ENCODE peak calls at places on chromosomes 7 and 10, in six cellular contexts. G is fibroblast of lung, Q is right cardiac atrium, M is mucosa of descending colon, R is tibial artery, H is PC-9. K is an unnamed sample. For H3K9me3, the result is how much of the 10 kb centered on the place peaks cover.

GRCh38 chr10:87500646-87501048 is 4.0 kb upstream of the MINPP1 start:
- DNase-seq in R (no peak), G (peak), Q (no peak), H (no peak), M (no peak), K (no peak)

GRCh38 chr7:39582536-39582935 is 16.3 kb downstream of the YAE1 start:
- DNase-seq in M (no peak), G (no peak), R (no peak), H (no peak), Q (no peak), K (no peak)

GRCh38 chr7:78912781-78913180 is 540.7 kb downstream of the MAGI2 start:
- DNase-seq in M (no peak), R (no peak), H (no peak), G (peak), Q (no peak), K (no peak)

GRCh38 chr7:868189-868486 is 8.2 kb upstream of the GET4 start:
- DNase-seq in R (no peak), G (no peak), H (no peak), Q (peak), M (no peak), K (peak)

GRCh38 chr7:116776610-116777289 is 85.6 kb upstream of the CAPZA2 start:
- DNase-seq in H (peak), G (peak), M (no peak), R (no peak), Q (no peak), K (no peak)

GRCh38 chr7:105837765-105838241 is 38.6 kb downstream of the ATXN7L1 start:
- DNase-seq in M (no peak), R (no peak), G (no peak), H (no peak), Q (peak), K (no peak)

GRCh38 chr7:51227861-51228260 is 88.7 kb downstream of the COBL start:
- DNase-seq in G (no peak), M (no peak), Q (no peak), R (no peak), H (no peak), K (no peak)

GRCh38 chr7:80869821-80870751 is 48.8 kb downstream of the SEMA3C start:
- DNase-seq in R (no peak), H (no peak), Q (no peak), M (no peak), G (no peak), K (no peak)

GRCh38 chr10:116988311-116988710 is 16.7 kb downstream of the SHTN1 start:
- DNase-seq in M (no peak), H (no peak), R (no peak), Q (no peak), G (no peak), K (no peak)

GRCh38 chr10:80462277-80462985 is 8.3 kb downstream of the TSPAN14 start:
- DNase-seq in G (peak), M (no peak), H (no peak), R (peak), Q (peak), K (no peak)

GRCh38 chr7:66617295-66617694 is 11.4 kb upstream of the KCTD7 start:
- DNase-seq in H (no peak), G (no peak), M (no peak), R (no peak), Q (no peak), K (no peak)

GRCh38 chr7:64996305-64996704 is 5.5 kb upstream of the ZNF117 start:
- DNase-seq in M (no peak), G (no peak), H (no peak), R (no peak), Q (no peak), K (no peak)

GRCh38 chr7:64998865-64999164 is 7.7 kb downstream of the ERV3-1 start:
- DNase-seq in Q (no peak), G (no peak), H (no peak), M (no peak), R (no peak), K (no peak)

GRCh38 chr7:64997164-64997908 is 6.5 kb upstream of the ZNF117 start:
- DNase-seq in M (no peak), G (no peak), R (no peak), Q (no peak), H (no peak), K (no peak)

GRCh38 chr7:64999165-65000004 is 7.1 kb downstream of the ERV3-1 start:
- DNase-seq in M (no peak), R (peak), Q (no peak), G (peak), H (peak), K (peak)

GRCh38 chr7:64997927-64998391 is 7.1 kb upstream of the ZNF117 start:
- DNase-seq in Q (no peak), M (no peak), R (no peak), G (peak), H (peak), K (no peak)
- H3K9me3 ChIP-seq in Q (under half), M (half or more), R (under half), G (under half), H (half or more), K (half or more)

GRCh38 chr7:158276414-158277218 is 311.0 kb downstream of the PTPRN2 start:
- DNase-seq in R (no peak), Q (no peak), M (no peak), G (no peak), H (no peak), K (peak)

GRCh38 chr7:158275711-158276413 is 311.8 kb downstream of the PTPRN2 start:
- DNase-seq in M (no peak), G (no peak), Q (no peak), R (no peak), H (no peak), K (peak)

GRCh38 chr7:158274404-158274811 is 313.2 kb downstream of the PTPRN2 start:
- DNase-seq in R (peak), G (no peak), M (no peak), Q (no peak), H (no peak), K (peak)

GRCh38 chr7:158273138-158273651 is 314.4 kb downstream of the PTPRN2 start:
- DNase-seq in G (no peak), H (no peak), M (no peak), R (peak), Q (no peak), K (peak)

DNA sequence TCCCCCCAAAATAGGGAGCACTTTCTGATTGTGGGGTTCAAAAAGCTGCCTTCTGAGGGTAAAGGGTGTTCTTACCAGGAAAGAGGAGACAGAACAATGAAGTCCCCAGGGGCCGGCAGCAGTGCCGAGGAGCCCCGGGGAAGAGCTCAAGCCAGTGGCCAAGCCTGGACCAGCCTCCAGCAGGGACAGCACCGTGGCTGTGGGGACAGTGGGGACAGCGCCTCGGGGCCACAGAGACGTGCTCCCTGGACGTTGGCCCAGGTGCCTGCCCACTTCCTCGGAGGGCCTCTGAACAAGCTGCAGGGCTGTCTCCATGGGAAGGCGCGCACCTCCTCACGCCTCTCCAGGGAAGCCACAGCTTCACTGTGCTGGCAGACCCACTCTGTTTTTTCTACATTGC is 312.6 kb downstream of the PTPRN2 start:
- DNase-seq in Q (no peak), M (no peak), H (no peak), R (peak), G (no peak), K (peak)
- H3K9me3 ChIP-seq in Q (under half), M (under half), H (under half), R (under half), G (under half), K (under half)

DNA sequence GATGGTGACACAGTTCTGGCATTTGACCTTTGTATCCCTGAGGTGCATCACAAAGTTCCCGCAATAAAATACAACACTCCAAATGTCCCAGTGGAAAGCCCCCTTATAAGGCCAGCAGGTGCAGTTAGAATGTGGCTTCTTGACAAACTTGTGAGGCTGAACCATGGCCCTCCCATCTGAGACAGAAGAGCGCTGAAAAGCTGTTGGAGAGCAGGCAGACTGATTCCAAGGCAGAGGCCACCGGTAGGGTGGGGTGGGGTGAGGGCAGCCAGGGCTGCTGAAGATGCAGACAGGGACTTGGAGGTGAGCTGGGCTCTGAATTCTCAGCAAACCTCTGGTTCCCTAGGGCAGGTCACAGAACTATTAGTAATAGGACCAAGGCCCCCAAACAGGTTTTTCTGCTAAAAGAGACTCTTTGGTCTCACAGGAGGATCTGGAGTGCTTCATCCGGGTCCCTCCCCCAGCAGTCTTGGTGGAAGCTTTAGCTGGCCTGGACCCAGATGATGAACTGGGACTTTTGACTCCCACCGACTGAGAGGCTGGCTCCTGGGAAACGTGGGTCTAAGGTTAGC is 15.6 kb upstream of the CHST3 start:
- DNase-seq in M (no peak), R (no peak), Q (no peak), H (peak), G (no peak), K (no peak)
- H3K9me3 ChIP-seq in M (half or more), R (under half), Q (under half), H (under half), G (under half), K (under half)

DNA sequence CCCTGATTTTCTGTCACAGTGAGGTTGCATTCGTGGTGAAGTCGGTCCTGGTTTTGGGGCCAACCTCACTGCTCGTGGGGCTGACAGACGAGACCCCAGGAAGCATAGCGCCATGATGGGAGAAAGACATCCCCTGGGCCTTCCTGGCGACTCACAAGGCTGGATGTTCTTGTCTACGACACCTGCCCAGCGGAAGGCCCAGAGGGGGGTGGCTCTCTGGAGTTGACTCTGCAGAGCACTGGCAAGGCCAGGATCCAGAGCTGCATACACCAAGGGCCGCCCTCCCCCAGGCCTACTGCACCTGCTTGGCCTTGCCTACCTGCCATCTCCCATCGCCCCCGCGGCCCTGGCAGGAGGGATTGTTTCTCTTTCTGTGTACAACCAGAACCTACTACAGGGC is 608.9 kb downstream of the PTPRN2 start:
- DNase-seq in Q (no peak), H (no peak), R (no peak), M (no peak), G (no peak), K (peak)
- H3K9me3 ChIP-seq in Q (under half), H (under half), R (under half), M (under half), G (under half), K (under half)

GRCh38 chr7:126501617-126502016 is 751.1 kb downstream of the GRM8 start:
- DNase-seq in G (no peak), R (no peak), Q (no peak), M (no peak), H (no peak), K (no peak)

GRCh38 chr7:126495001-126495400 is 757.7 kb downstream of the GRM8 start:
- DNase-seq in G (no peak), R (no peak), H (no peak), M (no peak), Q (no peak), K (no peak)

GRCh38 chr7:126495739-126496138 is 757.0 kb downstream of the GRM8 start:
- DNase-seq in H (no peak), R (no peak), M (no peak), G (no peak), Q (no peak), K (no peak)

GRCh38 chr7:126493801-126494200 is 758.9 kb downstream of the GRM8 start:
- DNase-seq in G (no peak), R (no peak), Q (no peak), M (no peak), H (no peak), K (no peak)

DNA sequence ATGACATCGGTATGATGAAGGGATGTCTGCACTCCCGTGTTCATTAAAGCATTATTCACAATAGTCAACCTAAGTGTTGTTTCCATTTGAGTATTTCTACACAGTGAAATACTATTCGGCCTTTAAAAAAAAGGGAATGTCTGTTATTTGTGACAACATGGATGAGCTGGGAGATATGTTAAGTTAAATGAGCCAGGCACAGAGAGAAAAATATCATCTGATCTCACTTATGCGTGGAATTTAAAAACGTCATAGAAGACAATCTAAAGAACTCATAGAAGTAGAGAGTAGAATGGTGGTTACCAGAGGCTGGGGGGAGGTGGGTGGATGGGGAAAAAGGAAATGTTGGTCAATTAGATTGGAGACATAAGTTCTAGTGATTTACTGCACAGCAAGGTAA is 753.3 kb downstream of the GRM8 start:
- DNase-seq in M (no peak), R (no peak), G (no peak), Q (no peak), H (no peak), K (no peak)
- H3K9me3 ChIP-seq in M (under half), R (under half), G (under half), Q (under half), H (under half), K (under half)

GRCh38 chr10:121654021-121654545 is 55.8 kb upstream of the FGFR2 start:
- DNase-seq in G (no peak), H (no peak), M (no peak), R (no peak), Q (no peak), K (no peak)
- H3K9me3 ChIP-seq in G (under half), H (under half), M (under half), R (under half), Q (under half), K (under half)

GRCh38 chr10:111039522-111039921 is 37.3 kb upstream of the ADRA2A start:
- DNase-seq in G (no peak), H (no peak), Q (no peak), M (no peak), R (no peak), K (no peak)

GRCh38 chr10:111035542-111035941 is 41.3 kb upstream of the ADRA2A start:
- DNase-seq in Q (no peak), R (no peak), M (no peak), H (no peak), G (no peak), K (no peak)

GRCh38 chr10:111030042-111030750 is 46.6 kb upstream of the ADRA2A start:
- DNase-seq in M (no peak), G (no peak), R (no peak), Q (no peak), H (no peak), K (no peak)

GRCh38 chr10:111037868-111038267 is 39.0 kb upstream of the ADRA2A start:
- DNase-seq in H (no peak), Q (no peak), R (no peak), M (no peak), G (no peak), K (no peak)

DNA sequence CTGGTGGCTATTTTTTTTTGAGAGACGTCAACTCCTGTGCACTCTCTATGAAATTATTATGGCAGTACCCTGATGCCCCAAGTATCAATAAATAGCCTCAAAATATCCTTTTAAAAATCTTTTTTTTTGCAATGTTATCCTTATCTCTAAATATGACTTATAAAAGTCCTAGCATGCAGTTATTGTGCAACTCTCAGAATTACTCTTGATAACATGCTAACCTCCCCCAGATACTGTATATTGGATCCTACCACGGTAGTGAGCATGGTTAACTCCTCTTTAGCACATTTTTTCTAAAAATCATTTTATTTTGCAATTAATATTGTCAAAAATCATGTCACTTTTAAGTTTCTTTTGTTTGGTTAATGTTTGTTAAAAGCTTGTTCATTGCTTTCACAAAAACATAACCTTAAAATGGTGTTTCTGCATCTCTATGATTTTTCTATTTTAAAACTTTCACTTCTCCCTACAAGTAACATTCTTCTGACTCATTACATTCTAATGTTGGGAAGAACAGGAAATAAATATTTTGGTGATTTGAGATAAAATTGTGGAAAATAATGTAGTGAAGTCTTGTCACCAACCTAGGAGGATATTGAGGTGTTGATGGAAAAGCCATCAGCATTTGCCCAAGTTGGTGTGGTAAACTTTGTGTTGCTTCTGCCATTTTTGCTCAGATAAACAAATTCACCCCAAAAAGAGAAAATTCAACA is 42.1 kb upstream of the ADRA2A start:
- DNase-seq in G (peak), M (no peak), R (no peak), Q (no peak), H (no peak), K (no peak)
- H3K9me3 ChIP-seq in G (under half), M (under half), R (under half), Q (under half), H (under half), K (half or more)

GRCh38 chr7:45092931-45093235 is 4.1 kb upstream of the NACAD start:
- DNase-seq in G (no peak), M (no peak), R (no peak), H (no peak), Q (no peak), K (no peak)
- H3K9me3 ChIP-seq in G (under half), M (under half), R (under half), H (under half), Q (under half), K (under half)

K was measured in spleen.